ENCODE peak calls at places on chromosomes 11 and 22, in six cellular contexts. X is mesenchymal stem cell, I is H1, T is neuronal stem cell, Y is H9, C is trophoblast cell. A is an unnamed sample.

GRCh38 chr11:30147293-30147692 is 83.5 kb upstream of the FSHB start:
- DNase-seq in X (no peak), I (no peak), T (no peak), Y (no peak), C (no peak), A (no peak)

GRCh38 chr22:22824340-22825212 is 63.0 kb upstream of the IGLL5 start:
- DNase-seq in X (no peak), I (no peak), T (no peak), Y (no peak), C (no peak), A (no peak)

GRCh38 chr22:35230839-35231584 is 26.3 kb upstream of the HMGXB4 start:
- DNase-seq in X (no peak), I (no peak), T (no peak), Y (no peak), C (no peak), A (no peak)

GRCh38 chr11:106464728-106465127 is 387.3 kb downstream of the AASDHPPT start:
- DNase-seq in X (no peak), I (no peak), T (no peak), Y (no peak), C (peak; percentile 32), A (no peak)

GRCh38 chr11:30983143-30983542 is 386.4 kb downstream of the DCDC1 start:
- DNase-seq in X (no peak), I (no peak), T (no peak), Y (no peak), C (no peak), A (no peak)

GRCh38 chr22:30420401-30421178 is 5.0 kb upstream of the MTFP1 start:
- DNase-seq in X (peak; percentile 70), I (no peak), T (no peak), Y (no peak), C (no peak), A (peak; percentile 90)

GRCh38 chr22:31683181-31684105 is 21.4 kb upstream of the PISD start:
- DNase-seq in X (no peak), I (no peak), T (no peak), Y (no peak), C (no peak), A (no peak)

GRCh38 chr11:72174299-72175070 is 17.5 kb upstream of the FOLR1 start:
- DNase-seq in X (no peak), I (no peak), T (no peak), Y (no peak), C (no peak), A (no peak)

GRCh38 chr11:123798513-123799252 is 7.5 kb downstream of the OR6M1 start:
- DNase-seq in X (no peak), I (no peak), T (no peak), Y (no peak), C (no peak), A (no peak)

GRCh38 chr22:48894064-48894671 is 933.5 kb downstream of the BRD1 start:
- DNase-seq in X (no peak), I (peak; percentile 61), T (no peak), Y (peak; percentile 53), C (no peak), A (no peak)

GRCh38 chr11:3903207-3903896 is 47.9 kb downstream of the STIM1 start:
- DNase-seq in X (no peak), I (no peak), T (no peak), Y (no peak), C (no peak), A (no peak)

GRCh38 chr11:10526974-10527918 is 13.7 kb downstream of the RNF141 start:
- DNase-seq in X (peak; percentile 32), I (no peak), T (no peak), Y (no peak), C (no peak), A (peak; percentile 66)

GRCh38 chr11:86497310-86497709 is 122.6 kb downstream of the CCDC81 start:
- DNase-seq in X (no peak), I (no peak), T (no peak), Y (no peak), C (peak; percentile 73), A (peak; percentile 67)

DNA sequence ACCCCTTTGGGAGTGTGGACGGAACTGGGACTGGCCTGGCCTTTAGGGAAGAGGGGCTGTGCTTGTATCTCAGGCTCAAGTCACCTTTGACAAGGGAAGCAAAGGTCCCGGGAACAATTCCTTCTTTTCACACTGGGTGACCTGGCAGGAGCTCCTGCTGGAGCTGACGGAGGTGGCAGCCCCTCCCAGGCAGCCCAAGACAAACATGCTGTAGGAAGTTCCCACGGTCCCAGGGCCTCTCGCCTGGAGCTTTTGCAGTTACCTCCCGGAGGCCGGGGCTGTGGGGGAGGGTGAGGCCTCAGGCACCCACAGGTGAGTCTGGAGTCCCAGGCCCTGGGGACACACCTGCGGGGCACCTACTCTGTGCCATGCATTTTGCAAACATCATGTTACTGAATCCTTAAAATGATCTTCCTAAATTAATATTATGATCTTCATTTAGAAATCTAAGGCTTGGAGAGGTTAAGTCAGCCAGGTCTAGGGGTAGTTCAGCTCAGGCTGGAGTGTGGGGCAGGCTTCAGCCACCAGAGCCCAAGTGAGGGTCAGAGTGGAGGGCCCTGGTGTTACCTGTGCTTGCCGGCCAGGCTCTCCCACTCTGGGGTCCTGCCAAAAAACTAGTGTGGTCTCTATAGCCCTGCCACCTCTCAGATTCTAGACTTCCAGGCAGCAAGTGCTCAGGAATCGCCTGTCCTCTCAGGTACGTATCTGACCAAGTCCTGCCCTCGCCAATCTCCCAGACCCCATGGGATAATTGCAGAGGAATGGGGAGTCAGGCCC is 15.7 kb upstream of the MYEOV start:
- DNase-seq in X (no peak), I (no peak), T (no peak), Y (no peak), C (peak; percentile 23), A (no peak)
- H2AFZ ChIP-seq in X (no peak overlapping the region), I (no peak overlapping the region), T (no peak overlapping the region), Y (no peak overlapping the region), C (no peak overlapping the region), A (no peak overlapping the region)

DNA sequence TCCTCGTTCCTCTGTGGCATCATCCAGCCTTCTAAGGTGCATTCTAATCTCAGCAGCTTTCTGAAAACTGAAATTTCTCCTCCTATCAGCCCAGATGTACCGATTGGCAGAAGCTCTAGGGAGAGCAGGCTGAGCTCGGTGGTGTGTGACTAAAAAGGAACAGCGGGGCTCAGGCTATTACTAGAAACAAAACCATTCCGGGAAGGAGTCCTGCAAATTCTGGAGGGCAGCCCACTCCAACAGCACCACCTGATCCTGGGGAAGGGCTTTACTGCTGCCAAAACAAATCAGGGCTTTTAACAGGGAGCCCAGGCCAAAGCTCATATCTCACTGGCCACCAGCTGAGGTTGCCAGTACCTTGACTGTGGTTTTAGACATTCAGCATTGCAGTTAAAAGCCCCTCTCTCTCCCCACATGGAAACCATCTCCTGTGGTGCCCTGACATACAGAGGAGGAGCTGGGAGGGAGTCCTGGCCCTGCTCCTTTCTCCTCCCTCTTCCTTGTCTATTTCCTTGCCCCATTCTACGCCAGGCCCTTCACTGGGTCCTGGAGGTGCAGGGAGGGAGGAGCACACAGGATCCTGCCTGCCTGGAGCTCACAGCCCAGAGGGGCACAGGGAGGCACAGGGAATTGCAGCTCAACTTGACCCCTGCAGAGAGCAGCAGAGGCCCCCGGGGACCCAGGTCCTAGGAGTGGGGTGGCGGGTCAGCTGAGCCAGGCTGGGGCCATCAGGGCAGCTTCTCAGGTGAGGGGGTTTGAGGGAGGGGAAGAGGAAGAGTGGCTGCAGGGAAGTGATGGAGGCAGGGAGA is 889 bp downstream of the PLAAT4 start:
- DNase-seq in X (no peak), I (no peak), T (no peak), Y (no peak), C (no peak), A (peak; percentile 4)
- H3K4ac ChIP-seq in X (no peak overlapping the region), I (no peak overlapping the region), T (peak overlapping the region; percentile 41), Y (no peak overlapping the region), C (no peak overlapping the region), A (no peak overlapping the region)

GRCh38 chr11:122656631-122657101 is 1.1 kb downstream of the UBASH3B start:
- DNase-seq in X (peak; percentile 75), I (no peak), T (peak; percentile 32), Y (peak; percentile 58), C (peak; percentile 45), A (peak; percentile 56)
- H2AFZ ChIP-seq in X (no peak overlapping the region), I (no peak overlapping the region), T (peak overlapping the region; percentile 92), Y (no peak overlapping the region), C (peak overlapping the region; percentile 64), A (peak overlapping the region; percentile 97)

GRCh38 chr11:811446-812245 is 1.9 kb downstream of the RPLP2 start:
- DNase-seq in X (peak; percentile 38), I (no peak), T (no peak), Y (no peak), C (no peak), A (no peak)

GRCh38 chr11:812390-812789 is 2.6 kb downstream of the RPLP2 start:
- DNase-seq in X (no peak), I (no peak), T (no peak), Y (no peak), C (no peak), A (no peak)

GRCh38 chr11:808427-809286 is 1.1 kb upstream of the RPLP2 start:
- DNase-seq in X (no peak), I (no peak), T (no peak), Y (no peak), C (peak; percentile 62), A (no peak)

GRCh38 chr11:810040-810567 is 337 bp downstream of the RPLP2 start:
- DNase-seq in X (no peak), I (no peak), T (no peak), Y (no peak), C (peak; percentile 38), A (no peak)

DNA sequence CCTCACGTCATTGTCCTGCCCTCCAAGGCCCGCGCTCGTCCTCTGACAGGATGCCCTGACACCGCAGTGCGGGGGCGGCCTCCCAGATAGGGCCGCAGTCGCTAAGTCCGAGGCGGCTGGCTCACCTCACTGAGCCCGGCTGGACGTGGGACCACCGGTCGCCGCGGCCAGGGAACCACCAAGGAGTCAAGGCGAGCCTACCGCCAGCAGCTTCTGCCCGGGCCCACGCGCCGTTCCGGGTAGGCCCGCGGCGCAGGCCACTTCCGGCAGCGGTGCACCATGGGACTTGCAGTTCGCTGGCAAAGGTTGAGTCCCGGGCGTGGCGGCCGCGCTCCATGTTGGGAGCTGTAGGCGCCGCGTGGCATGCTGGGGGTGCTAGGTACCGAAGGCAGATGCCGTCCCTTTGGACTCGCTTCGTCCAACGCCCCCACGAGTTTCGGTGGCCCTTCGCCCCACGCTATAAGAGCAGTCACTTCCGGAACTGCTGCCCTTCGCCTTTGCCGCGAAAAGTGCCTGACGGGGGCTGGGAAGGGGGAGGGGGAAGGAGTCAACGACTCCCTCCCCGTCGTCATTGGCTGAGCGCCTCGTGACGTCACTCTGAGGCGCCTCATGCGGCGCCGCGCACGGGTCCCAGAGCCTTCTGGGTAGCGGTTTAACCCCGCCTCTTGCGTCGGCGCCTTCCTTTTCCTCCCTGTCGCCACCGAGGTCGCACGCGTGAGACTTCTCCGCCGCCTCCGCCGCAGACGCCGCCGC is at the start of gene RPLP2:
- DNase-seq in X (peak; percentile 98), I (peak; percentile 100), T (peak; percentile 97), Y (peak; percentile 96), C (peak; percentile 99), A (peak; percentile 95)
- H3K4ac ChIP-seq in X (peak within 1 kb of the TSS; percentile 92), I (peak within 1 kb of the TSS; percentile 86), T (no peak within 1 kb of the TSS), Y (no peak within 1 kb of the TSS), C (peak within 1 kb of the TSS; percentile 98), A (peak within 1 kb of the TSS; percentile 100)

A was measured in IMR-90.